ENCODE peak calls at places on chromosomes 6 and 20, in seven cellular contexts. Q, F, H, J, A, Y and O are unnamed samples.

GRCh38 chr6:154156135-154156948 is 117.3 kb downstream of the OPRM1 start:
- DNase-seq in J (no peak), Q (no peak), Y (peak; percentile 47), A (peak; percentile 15), H (peak; percentile 25), F (peak; percentile 52), O (peak; percentile 16)

GRCh38 chr6:149316740-149317655 is 514 bp upstream of the TAB2 start:
- DNase-seq in F (peak; percentile 65), Y (peak; percentile 90), Q (peak; percentile 90), J (peak; percentile 85), A (peak; percentile 36), H (peak; percentile 90), O (peak; percentile 94)

GRCh38 chr6:143696327-143697000 is 18.7 kb downstream of the PHACTR2 start:
- DNase-seq in Y (no peak), F (no peak), H (no peak), Q (no peak), J (no peak), A (no peak), O (no peak)

GRCh38 chr6:14379568-14379967 is 262.0 kb downstream of the CD83 start:
- DNase-seq in F (no peak), J (no peak), A (no peak), Q (no peak), Y (no peak), H (no peak), O (no peak)

GRCh38 chr6:121934461-121934860 is 465.0 kb upstream of the HSF2 start:
- DNase-seq in Q (no peak), H (no peak), F (no peak), J (no peak), Y (no peak), A (no peak), O (no peak)

GRCh38 chr6:18307006-18307405 is 42.7 kb upstream of the DEK start:
- DNase-seq in F (no peak), H (no peak), Y (no peak), Q (no peak), J (no peak), A (no peak), O (no peak)

GRCh38 chr6:38497546-38497945 is 142.2 kb downstream of the BTBD9 start:
- DNase-seq in A (no peak), J (no peak), Y (no peak), H (no peak), F (no peak), Q (no peak), O (no peak)

GRCh38 chr20:43911066-43911465 is 3.6 kb upstream of the TOX2 start:
- DNase-seq in A (no peak), H (no peak), Y (no peak), J (no peak), F (peak; percentile 38), Q (no peak), O (no peak)

GRCh38 chr20:47336013-47336754 is 20.3 kb downstream of the ZMYND8 start:
- DNase-seq in H (no peak), Q (peak; percentile 36), F (no peak), A (no peak), Y (peak; percentile 56), J (no peak), O (no peak)
- TF ChIP-seq POLR2A in H (no peak), Q (peak; percentile 11), F (no peak), A (no peak), Y (no peak), J (no peak), O (no peak)

GRCh38 chr6:156794963-156795362 is 17.8 kb downstream of the ARID1B start:
- DNase-seq in Y (no peak), F (no peak), J (no peak), A (no peak), Q (no peak), H (no peak), O (no peak)

GRCh38 chr6:156798091-156798735 is 21.0 kb downstream of the ARID1B start:
- DNase-seq in F (no peak), H (no peak), A (no peak), J (no peak), Y (no peak), Q (no peak), O (no peak)

GRCh38 chr6:156794546-156794945 is 17.4 kb downstream of the ARID1B start:
- DNase-seq in Y (no peak), H (no peak), Q (no peak), F (no peak), J (no peak), A (no peak), O (no peak)

GRCh38 chr6:156795825-156796224 is 18.6 kb downstream of the ARID1B start:
- DNase-seq in Q (no peak), H (no peak), F (no peak), A (no peak), J (no peak), Y (no peak), O (no peak)

DNA sequence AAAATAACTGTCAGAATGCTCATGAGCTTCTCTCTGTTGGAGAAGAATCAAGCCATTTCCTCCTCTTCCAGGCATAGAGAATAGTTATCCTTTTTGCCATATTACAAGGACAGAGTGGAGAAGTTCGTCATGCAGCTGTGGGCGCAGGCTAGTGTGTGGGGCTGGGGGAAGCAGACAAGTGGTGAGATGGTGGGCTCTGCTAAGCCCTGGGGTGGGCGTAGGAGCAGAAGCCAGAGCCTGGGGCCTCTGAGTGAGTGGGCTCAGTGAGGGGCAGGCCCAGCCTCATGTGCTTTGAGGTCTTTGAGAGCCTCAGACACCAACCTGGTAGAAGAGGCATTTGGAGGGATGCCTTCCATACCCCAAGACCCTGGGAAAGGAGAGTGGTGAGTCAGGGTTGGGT is 19.4 kb downstream of the ARID1B start:
- DNase-seq in A (no peak), F (no peak), Y (no peak), H (no peak), Q (no peak), J (no peak), O (no peak)
- TF ChIP-seq POLR2A in A (no peak), F (no peak), Y (no peak), H (no peak), Q (no peak), J (no peak), O (no peak)

GRCh38 chr20:17610566-17611289 is 40.9 kb downstream of the DSTN start:
- DNase-seq in Y (peak; percentile 74), A (no peak), Q (peak; percentile 31), J (peak; percentile 63), H (no peak), F (no peak), O (no peak)
- TF ChIP-seq POLR2A in Y (no peak), A (no peak), Q (no peak), J (no peak), H (no peak), F (no peak), O (no peak)

GRCh38 chr6:34792605-34793500 is 970 bp downstream of the BLTP3A start:
- DNase-seq in H (no peak), A (peak; percentile 32), F (no peak), Q (peak; percentile 22), Y (peak; percentile 25), J (peak; percentile 25), O (peak; percentile 77)
- TF ChIP-seq POLR2A in H (no peak), A (no peak), F (no peak), Q (no peak), Y (no peak), J (no peak), O (no peak)

GRCh38 chr6:112835078-112835477 is 487.9 kb downstream of the RFPL4B start:
- DNase-seq in J (no peak), Y (no peak), A (no peak), Q (no peak), F (no peak), H (no peak), O (no peak)
- TF ChIP-seq POLR2A in J (no peak), Y (no peak), A (no peak), Q (no peak), F (no peak), H (no peak), O (no peak)

GRCh38 chr6:116326392-116326717 is 44.4 kb upstream of the DSE start:
- DNase-seq in Y (no peak), F (no peak), Q (no peak), A (no peak), H (no peak), J (no peak), O (no peak)

GRCh38 chr6:116327803-116328527 is 42.8 kb upstream of the DSE start:
- DNase-seq in H (no peak), Q (no peak), Y (no peak), J (no peak), F (no peak), A (no peak), O (no peak)

GRCh38 chr6:116328528-116328903 is 42.2 kb upstream of the DSE start:
- DNase-seq in Y (no peak), F (no peak), A (no peak), J (no peak), Q (no peak), H (no peak), O (no peak)

GRCh38 chr6:116329156-116329555 is 41.6 kb upstream of the DSE start:
- DNase-seq in H (no peak), J (no peak), Q (no peak), F (no peak), Y (no peak), A (no peak), O (no peak)

DNA sequence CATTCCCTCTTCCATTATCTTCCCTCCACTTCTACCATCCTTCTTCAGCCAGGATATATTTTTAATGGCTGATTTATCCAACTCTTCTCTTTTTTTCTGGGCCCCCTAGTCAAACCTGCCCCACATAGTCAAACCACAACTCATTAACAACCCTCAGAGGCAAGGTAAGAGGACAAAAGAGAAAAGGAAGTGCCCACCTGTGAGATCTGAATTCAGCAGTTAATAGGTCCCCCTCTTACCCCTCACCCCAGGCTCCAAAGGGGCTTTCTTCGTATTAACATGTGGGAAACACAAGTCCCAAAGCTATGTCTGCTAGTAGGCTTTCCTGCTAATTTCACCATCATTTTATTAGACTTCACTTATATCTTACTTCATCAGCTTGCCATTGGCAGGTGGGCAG is 44.1 kb upstream of the TSPYL1 start:
- DNase-seq in H (no peak), F (no peak), Y (no peak), J (no peak), Q (no peak), A (no peak), O (no peak)
- TF ChIP-seq POLR2A in H (no peak), F (no peak), Y (no peak), J (no peak), Q (no peak), A (no peak), O (no peak)

GRCh38 chr6:166330612-166331011 is 11.7 kb downstream of the SFT2D1 start:
- DNase-seq in H (peak; percentile 61), F (no peak), Q (no peak), Y (peak; percentile 30), A (peak; percentile 12), J (no peak), O (peak; percentile 72)
- TF ChIP-seq POLR2A in H (no peak), F (no peak), Q (no peak), Y (no peak), A (no peak), J (no peak), O (no peak)

GRCh38 chr6:37432916-37433656 is at the start of gene CMTR1:
- DNase-seq in F (peak; percentile 62), A (peak; percentile 92), J (peak; percentile 89), Y (peak; percentile 97), Q (peak; percentile 92), H (peak; percentile 97), O (peak; percentile 94)
- TF ChIP-seq POLR2A in F (peak; percentile 82), A (peak; percentile 54), J (no peak), Y (peak; percentile 78), Q (peak; percentile 68), H (peak; percentile 65), O (peak; percentile 80)